ENCODE peak calls at places on chromosomes 2 and 18, in eight cellular contexts. One of them, this sample, is unnamed.

GRCh38 chr2:145851730-145852129 is 1331.8 kb upstream of the ZEB2 start:
- DNase-seq in CD8-positive, alpha-beta memory T cell: no peak
- DNase-seq in stomach: no peak
- DNase-seq in mammary epithelial cell: no peak
- DNase-seq in stimulated activated CD4-positive, alpha-beta T cell treated with anti-CD3 and anti-CD28 coated beads, Interleukin-4, amount 100 ng/mL, for 48 hours: no peak
- DNase-seq in NCI-H1092: no peak
- DNase-seq in MCF 10A: no peak
- DNase-seq in NCI-H1417: peak; percentile 63
- DNase-seq in this sample: no peak

GRCh38 chr2:27804146-27804545 is 32.6 kb downstream of the MRPL33 start:
- DNase-seq in CD8-positive, alpha-beta memory T cell: no peak
- DNase-seq in stomach: no peak
- DNase-seq in mammary epithelial cell: peak; percentile 14
- DNase-seq in stimulated activated CD4-positive, alpha-beta T cell treated with anti-CD3 and anti-CD28 coated beads, Interleukin-4, amount 100 ng/mL, for 48 hours: no peak
- DNase-seq in NCI-H1092: no peak
- DNase-seq in MCF 10A: no peak
- DNase-seq in NCI-H1417: no peak
- DNase-seq in this sample: no peak

GRCh38 chr2:218418717-218419458 is at the start of gene VIL1:
- DNase-seq in CD8-positive, alpha-beta memory T cell: no peak
- DNase-seq in stomach: no peak
- DNase-seq in mammary epithelial cell: no peak
- DNase-seq in stimulated activated CD4-positive, alpha-beta T cell treated with anti-CD3 and anti-CD28 coated beads, Interleukin-4, amount 100 ng/mL, for 48 hours: no peak
- DNase-seq in NCI-H1092: no peak
- DNase-seq in MCF 10A: no peak
- DNase-seq in NCI-H1417: peak; percentile 79
- DNase-seq in this sample: no peak

GRCh38 chr2:193153576-193153975 is 958.8 kb upstream of the TMEFF2 start:
- DNase-seq in CD8-positive, alpha-beta memory T cell: no peak
- DNase-seq in stomach: no peak
- DNase-seq in mammary epithelial cell: peak; percentile 72
- DNase-seq in stimulated activated CD4-positive, alpha-beta T cell treated with anti-CD3 and anti-CD28 coated beads, Interleukin-4, amount 100 ng/mL, for 48 hours: no peak
- DNase-seq in NCI-H1092: no peak
- DNase-seq in MCF 10A: peak; percentile 24
- DNase-seq in NCI-H1417: no peak
- DNase-seq in this sample: no peak

GRCh38 chr2:38622210-38622609 is 19.5 kb upstream of the HNRNPLL start:
- DNase-seq in CD8-positive, alpha-beta memory T cell: no peak
- DNase-seq in stomach: no peak
- DNase-seq in mammary epithelial cell: no peak
- DNase-seq in stimulated activated CD4-positive, alpha-beta T cell treated with anti-CD3 and anti-CD28 coated beads, Interleukin-4, amount 100 ng/mL, for 48 hours: no peak
- DNase-seq in NCI-H1092: no peak
- DNase-seq in MCF 10A: no peak
- DNase-seq in NCI-H1417: no peak
- DNase-seq in this sample: no peak

GRCh38 chr2:207148025-207148424 is 17.7 kb downstream of the KLF7 start:
- DNase-seq in CD8-positive, alpha-beta memory T cell: no peak
- DNase-seq in stomach: no peak
- DNase-seq in mammary epithelial cell: no peak
- DNase-seq in stimulated activated CD4-positive, alpha-beta T cell treated with anti-CD3 and anti-CD28 coated beads, Interleukin-4, amount 100 ng/mL, for 48 hours: no peak
- DNase-seq in NCI-H1092: no peak
- DNase-seq in MCF 10A: peak; percentile 67
- DNase-seq in NCI-H1417: no peak
- DNase-seq in this sample: no peak

GRCh38 chr18:79275992-79276391 is 119.7 kb upstream of the NFATC1 start:
- DNase-seq in CD8-positive, alpha-beta memory T cell: no peak
- DNase-seq in stomach: no peak
- DNase-seq in mammary epithelial cell: peak; percentile 27
- DNase-seq in stimulated activated CD4-positive, alpha-beta T cell treated with anti-CD3 and anti-CD28 coated beads, Interleukin-4, amount 100 ng/mL, for 48 hours: no peak
- DNase-seq in NCI-H1092: no peak
- DNase-seq in MCF 10A: peak; percentile 61
- DNase-seq in NCI-H1417: no peak
- DNase-seq in this sample: no peak

GRCh38 chr2:55482186-55482945 is 37.2 kb upstream of the CFAP36 start:
- DNase-seq in CD8-positive, alpha-beta memory T cell: no peak
- DNase-seq in stomach: no peak
- DNase-seq in mammary epithelial cell: no peak
- DNase-seq in stimulated activated CD4-positive, alpha-beta T cell treated with anti-CD3 and anti-CD28 coated beads, Interleukin-4, amount 100 ng/mL, for 48 hours: no peak
- DNase-seq in NCI-H1092: peak; percentile 37
- DNase-seq in MCF 10A: peak; percentile 28
- DNase-seq in NCI-H1417: no peak
- DNase-seq in this sample: peak; percentile 47

GRCh38 chr18:750456-750855 is 38.0 kb upstream of the ENOSF1 start:
- DNase-seq in CD8-positive, alpha-beta memory T cell: no peak
- DNase-seq in stomach: no peak
- DNase-seq in mammary epithelial cell: no peak
- DNase-seq in stimulated activated CD4-positive, alpha-beta T cell treated with anti-CD3 and anti-CD28 coated beads, Interleukin-4, amount 100 ng/mL, for 48 hours: no peak
- DNase-seq in NCI-H1092: no peak
- DNase-seq in MCF 10A: no peak
- DNase-seq in NCI-H1417: no peak
- DNase-seq in this sample: no peak

GRCh38 chr2:221524158-221524557 is 47.9 kb downstream of the EPHA4 start:
- DNase-seq in CD8-positive, alpha-beta memory T cell: no peak
- DNase-seq in stomach: no peak
- DNase-seq in mammary epithelial cell: no peak
- DNase-seq in stimulated activated CD4-positive, alpha-beta T cell treated with anti-CD3 and anti-CD28 coated beads, Interleukin-4, amount 100 ng/mL, for 48 hours: no peak
- DNase-seq in NCI-H1092: no peak
- DNase-seq in MCF 10A: no peak
- DNase-seq in NCI-H1417: no peak
- DNase-seq in this sample: no peak

GRCh38 chr2:11753886-11754704 is 7.7 kb downstream of the LPIN1 start:
- DNase-seq in CD8-positive, alpha-beta memory T cell: peak; percentile 49
- DNase-seq in stomach: peak; percentile 43
- DNase-seq in mammary epithelial cell: peak; percentile 69
- DNase-seq in stimulated activated CD4-positive, alpha-beta T cell treated with anti-CD3 and anti-CD28 coated beads, Interleukin-4, amount 100 ng/mL, for 48 hours: peak; percentile 34
- DNase-seq in NCI-H1092: no peak
- DNase-seq in MCF 10A: peak; percentile 88
- DNase-seq in NCI-H1417: peak; percentile 95
- DNase-seq in this sample: no peak

GRCh38 chr18:50749945-50750344 is 69.9 kb downstream of the MRO start:
- DNase-seq in CD8-positive, alpha-beta memory T cell: no peak
- DNase-seq in stomach: no peak
- DNase-seq in mammary epithelial cell: no peak
- DNase-seq in stimulated activated CD4-positive, alpha-beta T cell treated with anti-CD3 and anti-CD28 coated beads, Interleukin-4, amount 100 ng/mL, for 48 hours: no peak
- DNase-seq in NCI-H1092: no peak
- DNase-seq in MCF 10A: no peak
- DNase-seq in NCI-H1417: no peak
- DNase-seq in this sample: no peak

GRCh38 chr18:51537487-51537886 is 340.0 kb upstream of the MEX3C start:
- DNase-seq in CD8-positive, alpha-beta memory T cell: no peak
- DNase-seq in stomach: no peak
- DNase-seq in mammary epithelial cell: peak; percentile 66
- DNase-seq in stimulated activated CD4-positive, alpha-beta T cell treated with anti-CD3 and anti-CD28 coated beads, Interleukin-4, amount 100 ng/mL, for 48 hours: no peak
- DNase-seq in NCI-H1092: peak; percentile 8
- DNase-seq in MCF 10A: peak; percentile 74
- DNase-seq in NCI-H1417: peak; percentile 46
- DNase-seq in this sample: peak; percentile 1

GRCh38 chr2:6309415-6310185 is 556.1 kb downstream of the CMPK2 start:
- DNase-seq in CD8-positive, alpha-beta memory T cell: no peak
- DNase-seq in stomach: no peak
- DNase-seq in mammary epithelial cell: no peak
- DNase-seq in stimulated activated CD4-positive, alpha-beta T cell treated with anti-CD3 and anti-CD28 coated beads, Interleukin-4, amount 100 ng/mL, for 48 hours: no peak
- DNase-seq in NCI-H1092: no peak
- DNase-seq in MCF 10A: no peak
- DNase-seq in NCI-H1417: peak; percentile 63
- DNase-seq in this sample: peak; percentile 92

GRCh38 chr18:34493566-34494358 is 216.3 kb upstream of the DTNA start:
- DNase-seq in CD8-positive, alpha-beta memory T cell: no peak
- DNase-seq in stomach: no peak
- DNase-seq in mammary epithelial cell: peak; percentile 54
- DNase-seq in stimulated activated CD4-positive, alpha-beta T cell treated with anti-CD3 and anti-CD28 coated beads, Interleukin-4, amount 100 ng/mL, for 48 hours: peak; percentile 0
- DNase-seq in NCI-H1092: peak; percentile 75
- DNase-seq in MCF 10A: no peak
- DNase-seq in NCI-H1417: peak; percentile 35
- DNase-seq in this sample: peak; percentile 11

GRCh38 chr2:37653805-37654378 is 17.6 kb downstream of the CDC42EP3 start:
- DNase-seq in CD8-positive, alpha-beta memory T cell: no peak
- DNase-seq in stomach: no peak
- DNase-seq in mammary epithelial cell: peak; percentile 86
- DNase-seq in stimulated activated CD4-positive, alpha-beta T cell treated with anti-CD3 and anti-CD28 coated beads, Interleukin-4, amount 100 ng/mL, for 48 hours: no peak
- DNase-seq in NCI-H1092: no peak
- DNase-seq in MCF 10A: peak; percentile 89
- DNase-seq in NCI-H1417: no peak
- DNase-seq in this sample: no peak

GRCh38 chr2:32772623-32773221 is 144.9 kb downstream of the TTC27 start:
- DNase-seq in CD8-positive, alpha-beta memory T cell: no peak
- DNase-seq in stomach: no peak
- DNase-seq in mammary epithelial cell: peak; percentile 19
- DNase-seq in stimulated activated CD4-positive, alpha-beta T cell treated with anti-CD3 and anti-CD28 coated beads, Interleukin-4, amount 100 ng/mL, for 48 hours: no peak
- DNase-seq in NCI-H1092: peak; percentile 17
- DNase-seq in MCF 10A: peak; percentile 59
- DNase-seq in NCI-H1417: peak; percentile 48
- DNase-seq in this sample: peak; percentile 41

GRCh38 chr2:237227190-237227988 is 141.7 kb downstream of the COPS8 start:
- DNase-seq in CD8-positive, alpha-beta memory T cell: no peak
- DNase-seq in stomach: no peak
- DNase-seq in mammary epithelial cell: peak; percentile 94
- DNase-seq in stimulated activated CD4-positive, alpha-beta T cell treated with anti-CD3 and anti-CD28 coated beads, Interleukin-4, amount 100 ng/mL, for 48 hours: peak; percentile 5
- DNase-seq in NCI-H1092: no peak
- DNase-seq in MCF 10A: peak; percentile 85
- DNase-seq in NCI-H1417: no peak
- DNase-seq in this sample: no peak

GRCh38 chr2:64609229-64609994 is 44.3 kb downstream of the SERTAD2 start:
- DNase-seq in CD8-positive, alpha-beta memory T cell: peak; percentile 58
- DNase-seq in stomach: peak; percentile 70
- DNase-seq in mammary epithelial cell: no peak
- DNase-seq in stimulated activated CD4-positive, alpha-beta T cell treated with anti-CD3 and anti-CD28 coated beads, Interleukin-4, amount 100 ng/mL, for 48 hours: peak; percentile 58
- DNase-seq in NCI-H1092: no peak
- DNase-seq in MCF 10A: no peak
- DNase-seq in NCI-H1417: no peak
- DNase-seq in this sample: no peak